ENCODE peak calls at places on chromosome 14, in nine cellular contexts. U is SW480; W is activated CD4-positive, alpha-beta T cell treated with anti-CD3 and anti-CD28 coated beads, Interleukin-2, amount 50 U/mL, for 1 hour; H is fibroblast of mammary gland; O is CD4-positive, alpha-beta T cell; T is HT1080; V is ACHN; R is posterior vena cava; J is progenitor cell of endocrine pancreas. X is an unnamed sample.

GRCh38 chr14:104800600-104801283 is at the start of gene ZBTB42:
- DNase-seq in U (peak), W (peak), H (no peak), O (peak), T (peak), V (peak), R (peak), J (peak), X (peak)

GRCh38 chr14:70759398-70759797 is 49.9 kb downstream of the MAP3K9 start:
- DNase-seq in U (no peak), W (no peak), H (no peak), O (no peak), T (no peak), V (no peak), R (no peak), J (no peak), X (no peak)

GRCh38 chr14:99982449-99983250 is 82.6 kb upstream of the EVL start:
- DNase-seq in U (peak), W (peak), H (peak), O (peak), T (peak), V (peak), R (no peak), J (peak), X (peak)

GRCh38 chr14:103973354-103973753 is 31.0 kb upstream of the RD3L start:
- DNase-seq in U (no peak), W (no peak), H (no peak), O (no peak), T (no peak), V (no peak), R (no peak), J (no peak), X (no peak)

GRCh38 chr14:64654072-64654899 is 49.9 kb upstream of the PLEKHG3 start:
- DNase-seq in U (no peak), W (no peak), H (peak), O (no peak), T (peak), V (no peak), R (no peak), J (no peak), X (peak)

GRCh38 chr14:54881235-54881760 is 21.3 kb downstream of the GCH1 start:
- DNase-seq in U (no peak), W (peak), H (peak), O (peak), T (peak), V (peak), R (no peak), J (no peak), X (peak)

GRCh38 chr14:76771432-76771980 is 10.2 kb downstream of the VASH1 start:
- DNase-seq in U (no peak), W (no peak), H (no peak), O (no peak), T (no peak), V (no peak), R (peak), J (no peak), X (no peak)

GRCh38 chr14:51070732-51071131 is 24.2 kb downstream of the TRIM9 start:
- DNase-seq in U (no peak), W (no peak), H (no peak), O (no peak), T (peak), V (no peak), R (no peak), J (no peak), X (peak)

GRCh38 chr14:81772391-81772790 is 238.7 kb upstream of the SEL1L start:
- DNase-seq in U (no peak), W (no peak), H (no peak), O (no peak), T (no peak), V (no peak), R (no peak), J (no peak), X (no peak)

GRCh38 chr14:65412881-65413738 is 580 bp downstream of the FUT8 start:
- DNase-seq in U (peak), W (peak), H (peak), O (no peak), T (peak), V (peak), R (peak), J (no peak), X (peak)

GRCh38 chr14:71933026-71933587 is 878 bp downstream of the RGS6 start:
- DNase-seq in U (peak), W (no peak), H (no peak), O (no peak), T (no peak), V (no peak), R (no peak), J (no peak), X (peak)

GRCh38 chr14:95547626-95548327 is 12.9 kb downstream of the GLRX5 start:
- DNase-seq in U (peak), W (no peak), H (peak), O (no peak), T (peak), V (peak), R (no peak), J (no peak), X (peak)

X was measured in EH.